ENCODE peak calls at places on chromosome 19, in eight cellular contexts. M is breast epithelium, G is endothelial cell, D is OCI-LY7, V is NB4, U is mesothelial cell of epicardium, H is GM10248, J is AG09309. X is an unnamed sample.
A peak's percentile ranks its signal among the peaks of the same experiment; 100 is the strongest.

GRCh38 chr19:36196249-36196648 is 18.2 kb downstream of the ZNF565 start:
- DNase-seq in J (no peak), G (no peak), D (peak; percentile 55), H (no peak), M (no peak), U (no peak), V (no peak), X (no peak)

GRCh38 chr19:5547881-5548280 is 19.9 kb downstream of the TINCR start:
- DNase-seq in M (no peak), J (no peak), V (peak; percentile 61), G (peak; percentile 32), U (no peak), H (no peak), D (peak; percentile 42), X (no peak)

GRCh38 chr19:33206261-33207039 is 12.3 kb downstream of the LRP3 start:
- DNase-seq in M (no peak), H (no peak), V (no peak), J (no peak), D (no peak), G (no peak), U (no peak), X (no peak)

GRCh38 chr19:4136680-4137088 is 12.8 kb upstream of the MAP2K2 start:
- DNase-seq in H (no peak), G (no peak), M (no peak), V (no peak), D (no peak), J (no peak), U (no peak), X (no peak)

GRCh38 chr19:7397687-7398086 is 49.0 kb downstream of the ARHGEF18 start:
- DNase-seq in G (no peak), U (no peak), H (no peak), M (no peak), V (no peak), D (no peak), J (peak; percentile 56), X (no peak)

GRCh38 chr19:868458-869244 is 9.2 kb downstream of the CFD start:
- DNase-seq in U (no peak), G (no peak), J (no peak), H (no peak), D (no peak), M (no peak), V (no peak), X (no peak)

GRCh38 chr19:1240925-1241324 is 626 bp upstream of the ATP5F1D start:
- DNase-seq in D (no peak), V (no peak), H (no peak), U (no peak), G (no peak), M (no peak), J (no peak), X (no peak)

GRCh38 chr19:55301459-55302331 is 17.9 kb downstream of the BRSK1 start:
- DNase-seq in J (no peak), D (peak; percentile 91), U (peak; percentile 98), G (peak; percentile 97), V (peak; percentile 71), M (peak; percentile 82), H (peak; percentile 97), X (peak; percentile 27)

GRCh38 chr19:50921391-50922315 is 10.5 kb upstream of the KLK4 start:
- DNase-seq in M (no peak), H (no peak), D (no peak), J (no peak), U (no peak), G (no peak), V (no peak), X (no peak)

GRCh38 chr19:1064661-1065605 is 2.0 kb upstream of the ARHGAP45 start:
- DNase-seq in G (peak; percentile 76), V (peak; percentile 68), U (peak; percentile 85), J (no peak), D (peak; percentile 81), M (no peak), H (peak; percentile 79), X (no peak)

GRCh38 chr19:37492213-37492612 is 14.5 kb upstream of the ZNF793 start:
- DNase-seq in D (no peak), H (no peak), G (no peak), J (no peak), V (no peak), M (no peak), U (no peak), X (no peak)

GRCh38 chr19:18895828-18896341 is at the start of gene CERS1:
- DNase-seq in G (peak; percentile 53), V (peak; percentile 60), H (no peak), M (no peak), J (no peak), D (no peak), U (peak; percentile 57), X (no peak)

GRCh38 chr19:18894254-18895037 is 1.5 kb downstream of the CERS1 start:
- DNase-seq in U (no peak), D (no peak), J (no peak), V (no peak), M (no peak), G (no peak), H (no peak), X (no peak)

GRCh38 chr19:18893573-18894253 is 2.2 kb downstream of the CERS1 start:
- DNase-seq in J (no peak), G (no peak), D (no peak), H (no peak), M (no peak), U (no peak), V (no peak), X (no peak)

GRCh38 chr19:18896421-18896841 is 473 bp upstream of the CERS1 start:
- DNase-seq in V (no peak), M (no peak), G (no peak), H (no peak), U (peak; percentile 43), J (no peak), D (no peak), X (no peak)

GRCh38 chr19:18895038-18895827 is 725 bp downstream of the CERS1 start:
- DNase-seq in G (peak; percentile 77), V (peak; percentile 82), U (no peak), D (peak; percentile 34), H (no peak), J (no peak), M (no peak), X (no peak)
- TF ChIP-seq CTCF in G (peak; percentile 48), V (peak; percentile 29), U (no peak), D (peak; percentile 39), H (peak; percentile 40), J (peak; percentile 53), M (no peak), X (peak; percentile 42)

DNA sequence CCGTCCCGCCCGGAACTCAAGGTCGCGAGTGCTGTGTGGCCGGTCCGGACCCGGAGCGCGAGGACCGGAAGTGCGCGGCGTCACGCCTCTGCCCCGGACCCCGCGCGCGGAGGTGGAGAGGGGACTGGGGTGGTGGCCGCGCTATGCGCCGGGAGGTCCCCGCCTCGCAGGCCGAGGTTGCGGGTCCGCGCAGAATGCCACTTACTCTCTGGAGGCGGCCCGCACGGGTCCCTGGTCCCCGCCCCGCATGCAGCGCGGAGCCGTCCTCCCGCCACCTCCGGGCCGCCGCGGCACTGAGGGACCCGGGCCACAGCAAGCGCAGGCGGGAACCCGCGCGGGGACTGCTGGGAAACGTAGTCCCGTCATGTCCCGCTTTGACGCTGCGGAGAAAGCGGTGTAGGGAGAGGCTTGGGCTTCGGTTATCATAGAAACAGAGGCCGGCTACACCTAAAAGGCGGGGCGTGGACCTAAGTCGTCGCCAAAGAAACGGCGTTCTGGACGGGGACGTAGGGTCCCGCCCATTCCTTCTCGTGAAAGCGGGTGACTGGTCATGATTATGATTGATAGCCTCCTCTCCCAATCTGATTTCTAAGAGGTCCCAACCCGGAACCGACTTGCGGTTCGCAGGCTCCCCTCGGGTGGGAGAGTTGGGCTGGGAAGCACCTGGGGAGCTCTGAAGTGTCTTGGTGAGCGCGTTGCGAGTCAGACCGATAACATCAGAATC is at the start of gene ZNF837:
- DNase-seq in M (peak; percentile 99), J (peak; percentile 100), G (peak; percentile 92), D (peak; percentile 100), V (peak; percentile 100), H (peak; percentile 96), U (peak; percentile 95), X (peak; percentile 100)
- TF ChIP-seq CTCF in M (no peak), J (no peak), G (no peak), D (peak; percentile 1), V (no peak), H (no peak), U (no peak), X (no peak)

GRCh38 chr19:28710278-28710677 is 502.7 kb downstream of the UQCRFS1 start:
- DNase-seq in J (peak; percentile 52), D (peak; percentile 76), H (no peak), M (no peak), G (no peak), U (no peak), V (peak; percentile 63), X (peak; percentile 43)
- TF ChIP-seq CTCF in J (peak; percentile 48), D (peak; percentile 96), H (peak; percentile 66), M (peak; percentile 25), G (peak; percentile 65), U (peak; percentile 69), V (no peak), X (peak; percentile 71)

DNA sequence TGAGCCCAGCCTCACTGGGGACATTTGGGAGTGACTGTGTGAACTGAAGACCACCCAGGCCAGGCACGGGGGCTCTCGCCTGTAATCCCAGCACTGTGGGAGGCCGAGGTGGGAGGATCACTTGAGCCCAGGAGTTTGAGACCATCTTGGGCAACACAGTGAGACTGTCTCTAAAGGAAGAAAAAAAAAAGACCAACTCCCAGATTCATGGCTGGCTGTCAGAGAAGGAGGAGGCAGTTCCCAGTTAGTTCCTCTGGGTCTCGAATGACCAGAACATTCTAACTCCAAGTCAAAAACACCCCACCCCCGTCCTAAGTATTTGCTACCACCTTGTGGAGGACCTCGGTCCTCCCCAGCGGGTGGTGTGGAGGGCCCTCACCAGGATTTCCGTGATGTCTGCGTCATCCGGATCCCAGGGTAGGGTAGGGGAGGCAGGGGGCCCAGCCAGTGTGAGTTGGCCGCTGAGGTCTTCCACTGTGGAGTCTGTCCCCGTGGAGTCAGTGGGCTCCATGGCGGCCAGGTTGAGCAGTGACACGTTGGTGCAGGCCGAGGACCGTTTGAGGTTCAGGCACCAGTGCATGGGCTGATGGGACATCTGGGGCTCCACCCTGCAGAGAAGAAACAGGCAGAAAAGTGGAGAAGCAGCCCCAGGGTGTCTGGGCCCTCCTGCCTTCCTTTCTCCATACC is 1.3 kb downstream of the TSKS start:
- DNase-seq in V (peak; percentile 91), H (no peak), G (peak; percentile 30), J (no peak), D (peak; percentile 34), U (no peak), M (no peak), X (peak; percentile 29)
- TF ChIP-seq CTCF in V (peak; percentile 47), H (no peak), G (no peak), J (peak; percentile 22), D (peak; percentile 54), U (no peak), M (no peak), X (peak; percentile 38)

DNA sequence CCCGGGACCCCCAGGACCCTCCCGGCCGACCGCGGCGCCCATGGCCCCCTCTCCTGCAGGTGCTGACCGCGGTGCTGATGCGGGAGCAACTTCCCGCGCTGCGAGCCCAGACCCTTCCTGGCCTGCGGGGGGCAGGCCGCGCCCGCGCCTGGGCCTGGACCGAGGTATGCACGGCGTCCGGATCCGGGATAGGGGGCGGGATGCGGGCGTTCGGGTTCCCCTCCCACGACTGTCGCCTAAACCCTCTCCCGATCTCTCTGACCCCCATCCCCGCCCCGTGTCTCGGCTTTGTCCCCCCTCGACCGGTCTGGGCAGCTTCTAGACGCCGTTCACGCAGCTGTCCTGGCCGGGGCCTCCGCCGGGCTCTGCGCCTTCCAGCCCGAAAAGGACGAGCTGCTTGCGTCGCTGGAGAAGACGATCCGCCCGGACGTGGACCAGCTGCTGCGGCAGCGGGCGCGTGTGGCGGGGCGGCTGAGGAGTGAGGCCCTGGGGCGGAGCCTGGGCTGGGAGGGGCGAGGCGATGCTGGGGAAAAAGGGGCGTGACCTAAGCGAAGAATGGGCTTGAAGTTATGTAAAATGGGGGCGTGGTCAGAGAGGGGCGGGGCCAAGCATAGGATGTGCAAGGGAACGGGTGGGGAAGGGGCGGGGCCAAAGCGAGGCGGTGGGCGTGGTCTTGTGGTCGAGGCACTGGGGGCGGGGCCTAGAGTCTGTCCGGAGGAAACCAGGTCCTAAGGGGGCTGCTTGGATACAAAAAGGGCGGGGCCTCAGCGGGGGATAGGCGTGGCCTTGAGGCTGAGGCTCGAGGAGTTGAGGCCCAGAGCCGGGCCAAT is 15.9 kb upstream of the COLGALT1 start:
- DNase-seq in V (peak; percentile 96), D (peak; percentile 97), G (peak; percentile 95), U (peak; percentile 74), J (peak; percentile 45), M (peak; percentile 92), H (peak; percentile 95), X (peak; percentile 82)
- TF ChIP-seq CTCF in V (no peak), D (no peak), G (peak; percentile 11), U (no peak), J (peak; percentile 35), M (no peak), H (peak; percentile 18), X (peak; percentile 45)